ENCODE peak calls at places on chromosomes 3 and 15, in ten cellular contexts. X, T, M, K, O, S, W, D, I and N are unnamed samples.

GRCh38 chr3:10502185-10502880 is 3.1 kb downstream of the ATP2B2 start:
- DNase-seq in K (no peak), X (no peak), I (no peak), D (peak), T (no peak), S (no peak), M (no peak), O (no peak), W (no peak), N (no peak)

GRCh38 chr15:55587321-55588069 is 650 bp downstream of the PYGO1 start:
- DNase-seq in T (peak), K (no peak), X (peak), D (no peak), O (no peak), I (peak), W (peak), S (no peak), M (peak), N (no peak)

GRCh38 chr3:150765949-150766720 is 3.2 kb upstream of the SIAH2 start:
- DNase-seq in M (peak), X (peak), T (no peak), O (no peak), W (peak), D (no peak), K (no peak), I (no peak), S (peak), N (no peak)

GRCh38 chr15:60731583-60732130 is 252.7 kb upstream of the ICE2 start:
- DNase-seq in O (no peak), W (no peak), M (no peak), D (no peak), K (no peak), T (no peak), I (no peak), X (no peak), S (no peak), N (no peak)

GRCh38 chr3:32140943-32141342 is 34.5 kb downstream of the GPD1L start:
- DNase-seq in D (no peak), W (no peak), O (no peak), T (no peak), K (no peak), X (peak), S (no peak), I (no peak), M (no peak), N (no peak)

GRCh38 chr15:42707068-42707467 is 29.9 kb downstream of the CDAN1 start:
- DNase-seq in K (no peak), X (no peak), M (no peak), W (no peak), O (no peak), T (peak), S (no peak), D (no peak), I (no peak), N (no peak)

GRCh38 chr3:74599564-74599963 is 14.9 kb downstream of the CNTN3 start:
- DNase-seq in M (no peak), S (no peak), X (no peak), T (peak), O (no peak), K (no peak), W (no peak), D (no peak), I (no peak), N (no peak)

GRCh38 chr3:149657458-149657795 is 398 bp downstream of the WWTR1 start:
- DNase-seq in M (no peak), X (peak), D (peak), O (no peak), T (peak), S (no peak), I (peak), K (peak), W (no peak), N (no peak)

GRCh38 chr15:75542386-75542797 is 36.7 kb downstream of the PTPN9 start:
- DNase-seq in X (no peak), S (no peak), M (no peak), T (no peak), O (no peak), K (no peak), I (no peak), D (no peak), W (no peak), N (no peak)

GRCh38 chr3:140368223-140368811 is 309.5 kb upstream of the TRIM42 start:
- DNase-seq in X (no peak), I (no peak), D (no peak), M (no peak), K (no peak), W (no peak), S (no peak), O (no peak), T (no peak), N (no peak)

GRCh38 chr3:106103383-106103782 is 234.6 kb upstream of the CBLB start:
- DNase-seq in K (no peak), M (no peak), S (no peak), O (no peak), D (no peak), T (no peak), I (no peak), W (no peak), X (no peak), N (no peak)

GRCh38 chr15:98562361-98562791 is 86.0 kb upstream of the IGF1R start:
- DNase-seq in S (no peak), T (no peak), W (no peak), M (no peak), D (no peak), X (no peak), O (no peak), K (no peak), I (peak), N (no peak)
- H3K27ac ChIP-seq in S (no peak), T (no peak), W (no peak), M (no peak), D (no peak), X (no peak), O (no peak), K (peak), I (peak), N (no peak)

DNA sequence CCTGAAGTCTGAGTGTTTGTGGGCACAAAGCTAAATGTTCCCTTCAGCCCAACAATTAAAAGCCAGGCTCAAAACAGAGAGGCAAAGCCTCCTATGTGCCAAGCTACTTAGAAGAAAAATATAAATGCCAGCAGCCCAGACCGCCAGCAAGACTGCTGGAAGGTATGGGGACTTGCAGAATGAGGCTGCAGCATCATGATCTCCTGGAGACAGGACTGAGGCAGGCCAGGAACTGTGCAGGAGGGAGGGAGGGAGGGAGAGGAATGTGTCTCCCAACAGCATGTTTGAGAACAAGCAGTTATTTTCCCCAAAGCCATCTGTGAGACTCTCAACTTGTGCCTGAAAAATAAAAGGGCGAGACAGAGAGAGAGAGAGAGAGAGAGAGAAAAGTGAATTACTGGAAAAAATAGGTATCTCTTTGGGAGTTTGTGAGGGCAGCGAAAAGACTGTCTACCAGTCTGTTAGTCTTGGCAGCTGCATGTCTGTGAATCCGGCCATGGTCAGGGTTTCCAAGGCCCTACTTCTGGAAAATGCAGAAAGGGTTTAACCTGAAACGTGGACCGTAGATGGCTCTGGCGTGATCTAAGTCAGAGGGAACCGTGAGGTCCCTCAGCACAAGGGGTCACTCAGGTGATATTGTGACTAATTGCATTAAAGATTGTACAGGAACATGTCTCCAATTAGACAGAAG is 139.7 kb upstream of the COL8A1 start:
- DNase-seq in W (no peak), T (no peak), D (no peak), M (no peak), K (no peak), X (peak), S (no peak), O (no peak), I (no peak), N (no peak)
- H3K27ac ChIP-seq in W (no peak), T (no peak), D (no peak), M (no peak), K (no peak), X (no peak), S (no peak), O (no peak), I (no peak), N (peak)

GRCh38 chr3:129854460-129854859 is 39.1 kb downstream of the TMCC1 start:
- DNase-seq in K (no peak), M (no peak), T (no peak), X (no peak), S (no peak), I (no peak), D (no peak), W (no peak), O (no peak), N (no peak)
- H3K27ac ChIP-seq in K (no peak), M (no peak), T (no peak), X (no peak), S (no peak), I (no peak), D (no peak), W (no peak), O (no peak), N (peak)

GRCh38 chr3:136495213-136495612 is 245.1 kb downstream of the PCCB start:
- DNase-seq in T (no peak), W (no peak), O (no peak), S (no peak), X (no peak), M (no peak), D (no peak), K (no peak), I (no peak), N (no peak)
- H3K27ac ChIP-seq in T (no peak), W (no peak), O (no peak), S (no peak), X (no peak), M (no peak), D (no peak), K (no peak), I (no peak), N (no peak)

DNA sequence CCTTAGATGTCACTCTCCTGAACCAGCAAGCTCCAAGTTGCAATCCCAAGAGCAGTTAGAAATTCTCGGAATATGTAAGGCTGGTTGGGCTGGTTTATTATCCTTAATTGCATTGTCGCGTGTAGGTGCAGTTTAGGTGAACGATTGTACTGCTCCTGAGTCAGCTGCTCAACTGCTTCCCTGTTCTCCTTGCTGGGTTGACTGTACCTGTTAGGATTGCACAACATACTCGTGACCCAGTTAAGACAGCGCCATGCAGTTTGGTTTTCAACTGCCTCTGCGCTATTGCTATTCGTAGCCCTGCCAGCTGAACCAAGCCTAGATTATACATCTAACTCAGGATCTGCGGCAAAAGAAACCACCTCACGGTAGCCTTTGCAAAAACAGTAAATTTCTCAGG is 41.0 kb downstream of the BCL2L10 start:
- DNase-seq in W (peak), M (no peak), I (peak), S (no peak), O (no peak), X (no peak), K (no peak), D (no peak), T (no peak), N (no peak)
- H3K27ac ChIP-seq in W (no peak), M (no peak), I (peak), S (no peak), O (no peak), X (no peak), K (peak), D (no peak), T (no peak), N (no peak)

DNA sequence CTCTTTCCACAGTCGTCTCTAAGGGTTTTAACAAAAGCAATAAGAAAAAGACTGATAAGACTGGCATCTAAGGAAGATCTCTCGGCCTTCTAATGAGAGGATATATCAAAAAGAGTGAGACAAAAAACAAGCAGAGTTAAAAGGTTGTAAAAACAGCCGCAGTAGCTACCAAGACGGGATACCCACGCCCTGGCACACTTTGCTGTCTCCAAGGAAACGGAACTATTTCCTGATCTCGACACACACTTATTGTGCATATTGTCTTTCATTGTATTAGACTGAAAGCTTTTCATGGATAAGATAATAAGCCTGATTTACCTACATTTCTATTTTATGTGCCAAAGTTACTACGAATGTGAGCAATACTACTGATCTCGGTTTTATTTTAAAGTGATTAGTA is 161.5 kb upstream of the MCTP2 start:
- DNase-seq in O (no peak), M (no peak), W (no peak), I (no peak), S (no peak), X (no peak), D (no peak), T (no peak), K (no peak), N (no peak)
- H3K27ac ChIP-seq in O (no peak), M (no peak), W (no peak), I (peak), S (no peak), X (no peak), D (no peak), T (no peak), K (no peak), N (no peak)

GRCh38 chr3:175777495-175777894 is 918.4 kb downstream of the NAALADL2 start:
- DNase-seq in M (no peak), I (no peak), T (peak), D (no peak), X (no peak), O (no peak), K (no peak), S (no peak), W (peak), N (no peak)
- H3K27ac ChIP-seq in M (no peak), I (peak), T (no peak), D (no peak), X (no peak), O (no peak), K (no peak), S (no peak), W (no peak), N (no peak)

DNA sequence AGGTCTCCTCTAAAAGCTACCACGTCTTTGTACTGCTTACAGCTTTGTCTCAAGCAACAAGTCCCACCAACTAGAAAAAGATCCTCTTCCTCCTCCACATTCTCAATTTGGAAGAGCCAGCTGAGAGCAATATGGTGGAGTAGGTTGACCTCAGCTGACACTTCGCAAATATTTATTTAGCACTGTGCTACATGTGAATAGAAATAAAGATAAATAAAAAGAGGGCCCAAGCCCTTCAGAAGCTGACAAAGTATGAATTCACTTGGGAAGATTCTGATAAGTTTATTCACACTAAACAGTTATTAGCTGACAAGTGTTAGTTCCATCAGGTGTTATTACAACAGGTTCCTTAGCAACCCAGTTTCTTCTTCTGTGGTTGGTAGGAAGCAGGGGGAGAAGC is 310.3 kb downstream of the GBE1 start:
- DNase-seq in I (no peak), T (no peak), D (no peak), M (no peak), K (no peak), S (no peak), W (no peak), O (no peak), X (no peak), N (no peak)
- H3K27ac ChIP-seq in I (no peak), T (no peak), D (no peak), M (no peak), K (no peak), S (no peak), W (no peak), O (no peak), X (no peak), N (no peak)